ENCODE peak calls at places on chromosomes 11 and 22, in ten cellular contexts. K is Panc1, Z is left ventricle myocardium inferior, V is endodermal cell, B is IMR-90, Y is body of pancreas, L is cardiac muscle cell, J is adrenal gland, H is heart left ventricle, Q is lower lobe of right lung. G is an unnamed sample.

GRCh38 chr11:76807206-76807875 is 24.2 kb downstream of the TSKU start:
- DNase-seq in K (peak), Z (peak), V (peak), B (peak), Y (peak), L (peak), J (peak), H (peak), Q (peak), G (peak)

GRCh38 chr11:2521081-2521480 is 76.3 kb downstream of the KCNQ1 start:
- DNase-seq in K (no peak), Z (no peak), V (peak), B (no peak), Y (no peak), L (no peak), J (no peak), H (no peak), Q (peak), G (peak)

GRCh38 chr11:17423533-17424310 is 35.3 kb upstream of the KCNJ11 start:
- DNase-seq in K (no peak), Z (no peak), V (no peak), B (no peak), Y (peak), L (no peak), J (no peak), H (no peak), Q (peak), G (peak)

GRCh38 chr11:10973416-10973815 is 115.6 kb upstream of the ZBED5 start:
- DNase-seq in K (no peak), Z (no peak), V (no peak), B (no peak), Y (peak), L (no peak), J (no peak), H (no peak), Q (no peak), G (no peak)

GRCh38 chr11:134691985-134692384 is 279.9 kb upstream of the B3GAT1 start:
- DNase-seq in K (no peak), Z (no peak), V (no peak), B (peak), Y (no peak), L (no peak), J (no peak), H (no peak), Q (no peak), G (no peak)

GRCh38 chr22:41401781-41402648 is 20.3 kb downstream of the TEF start:
- DNase-seq in K (no peak), Z (peak), V (no peak), B (peak), Y (peak), L (peak), J (peak), H (peak), Q (peak), G (peak)

GRCh38 chr11:65428578-65429068 is 6.0 kb downstream of the NEAT1 start:
- DNase-seq in K (no peak), Z (no peak), V (no peak), B (no peak), Y (no peak), L (no peak), J (peak), H (no peak), Q (no peak), G (peak)

GRCh38 chr22:41656515-41656914 is 32.2 kb downstream of the SNU13 start:
- DNase-seq in K (no peak), Z (no peak), V (no peak), B (peak), Y (no peak), L (peak), J (peak), H (no peak), Q (no peak), G (no peak)

GRCh38 chr22:47379037-47379436 is 616.6 kb downstream of the TBC1D22A start:
- DNase-seq in K (no peak), Z (no peak), V (no peak), B (no peak), Y (no peak), L (no peak), J (no peak), H (no peak), Q (peak), G (no peak)

GRCh38 chr11:27076121-27076589 is 35.5 kb downstream of the BBOX1 start:
- DNase-seq in K (no peak), Z (no peak), V (peak), B (no peak), Y (no peak), L (no peak), J (no peak), H (no peak), Q (no peak), G (no peak)

GRCh38 chr11:45423475-45424081 is 137.4 kb upstream of the SYT13 start:
- DNase-seq in K (no peak), Z (no peak), V (no peak), B (no peak), Y (no peak), L (no peak), J (no peak), H (no peak), Q (no peak), G (no peak)

GRCh38 chr11:35859311-35859710 is 84.6 kb upstream of the LDLRAD3 start:
- DNase-seq in K (no peak), Z (no peak), V (no peak), B (peak), Y (no peak), L (peak), J (no peak), H (no peak), Q (no peak), G (no peak)

GRCh38 chr11:87035976-87036583 is 1.7 kb upstream of the TMEM135 start:
- DNase-seq in K (no peak), Z (no peak), V (no peak), B (no peak), Y (no peak), L (no peak), J (no peak), H (no peak), Q (no peak), G (no peak)

GRCh38 chr22:43996170-43996980 is 27.7 kb upstream of the PARVB start:
- DNase-seq in K (no peak), Z (peak), V (no peak), B (no peak), Y (peak), L (no peak), J (peak), H (peak), Q (peak), G (peak)

GRCh38 chr22:29325785-29326315 is 10.4 kb upstream of the RASL10A start:
- DNase-seq in K (no peak), Z (no peak), V (no peak), B (no peak), Y (no peak), L (no peak), J (no peak), H (peak), Q (no peak), G (no peak)

GRCh38 chr11:62842171-62842717 is 2.9 kb upstream of the WDR74 start:
- DNase-seq in K (no peak), Z (peak), V (peak), B (no peak), Y (no peak), L (peak), J (peak), H (peak), Q (peak), G (peak)

GRCh38 chr11:2580061-2580421 is 119.8 kb downstream of the KCNQ1OT1 start:
- DNase-seq in K (no peak), Z (peak), V (peak), B (no peak), Y (peak), L (no peak), J (peak), H (peak), Q (peak), G (peak)

GRCh38 chr11:112318661-112319060 is 58.0 kb upstream of the PLET1 start:
- DNase-seq in K (no peak), Z (no peak), V (no peak), B (no peak), Y (no peak), L (no peak), J (no peak), H (no peak), Q (no peak), G (no peak)

GRCh38 chr11:32428665-32429293 is 6.6 kb downstream of the WT1 start:
- DNase-seq in K (no peak), Z (no peak), V (no peak), B (no peak), Y (no peak), L (no peak), J (no peak), H (no peak), Q (no peak), G (no peak)
- H3K4me3 ChIP-seq in K (no peak), Z (no peak), V (no peak), B (no peak), Y (no peak), L (no peak), J (no peak), H (no peak), Q (no peak), G (no peak)

DNA sequence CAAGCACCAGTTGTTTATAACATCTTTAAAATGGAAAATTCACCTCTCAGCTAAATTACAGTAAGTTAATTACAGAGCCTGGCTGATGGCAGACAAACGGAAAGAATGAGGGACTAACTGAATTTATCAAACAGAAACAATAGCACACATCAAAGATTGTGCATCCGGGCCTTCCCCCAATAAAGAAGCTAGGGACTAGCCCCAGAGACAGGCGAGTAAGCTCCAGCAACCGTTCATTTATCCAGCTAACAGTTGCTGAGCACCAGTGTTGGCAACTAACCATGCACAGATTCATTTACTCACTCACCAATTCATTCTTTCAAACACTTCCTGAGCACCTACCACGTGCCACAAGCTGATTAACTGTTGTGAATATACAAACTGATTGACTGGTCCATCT is 51.2 kb downstream of the SMCO4 start:
- DNase-seq in K (no peak), Z (no peak), V (no peak), B (no peak), Y (no peak), L (no peak), J (no peak), H (no peak), Q (no peak), G (no peak)
- H3K27ac ChIP-seq in K (no peak), Z (no peak), V (no peak), B (no peak), Y (peak), L (peak), J (no peak), H (no peak), Q (no peak), G (peak)

GRCh38 chr11:3891751-3892150 is 36.3 kb downstream of the STIM1 start:
- DNase-seq in K (no peak), Z (no peak), V (no peak), B (no peak), Y (no peak), L (no peak), J (no peak), H (no peak), Q (no peak), G (no peak)

GRCh38 chr11:3893311-3893710 is 37.8 kb downstream of the STIM1 start:
- DNase-seq in K (no peak), Z (no peak), V (no peak), B (no peak), Y (no peak), L (no peak), J (no peak), H (no peak), Q (no peak), G (no peak)

GRCh38 chr11:3896644-3897043 is 41.2 kb downstream of the STIM1 start:
- DNase-seq in K (no peak), Z (no peak), V (no peak), B (no peak), Y (no peak), L (no peak), J (no peak), H (no peak), Q (no peak), G (no peak)

GRCh38 chr11:3892156-3892555 is 36.7 kb downstream of the STIM1 start:
- DNase-seq in K (no peak), Z (no peak), V (no peak), B (no peak), Y (no peak), L (no peak), J (no peak), H (no peak), Q (no peak), G (no peak)

GRCh38 chr11:3894128-3894731 is 38.8 kb downstream of the STIM1 start:
- DNase-seq in K (no peak), Z (peak), V (no peak), B (peak), Y (peak), L (peak), J (no peak), H (peak), Q (peak), G (no peak)
- H3K4me3 ChIP-seq in K (no peak), Z (no peak), V (no peak), B (no peak), Y (no peak), L (no peak), J (no peak), H (no peak), Q (no peak), G (no peak)

DNA sequence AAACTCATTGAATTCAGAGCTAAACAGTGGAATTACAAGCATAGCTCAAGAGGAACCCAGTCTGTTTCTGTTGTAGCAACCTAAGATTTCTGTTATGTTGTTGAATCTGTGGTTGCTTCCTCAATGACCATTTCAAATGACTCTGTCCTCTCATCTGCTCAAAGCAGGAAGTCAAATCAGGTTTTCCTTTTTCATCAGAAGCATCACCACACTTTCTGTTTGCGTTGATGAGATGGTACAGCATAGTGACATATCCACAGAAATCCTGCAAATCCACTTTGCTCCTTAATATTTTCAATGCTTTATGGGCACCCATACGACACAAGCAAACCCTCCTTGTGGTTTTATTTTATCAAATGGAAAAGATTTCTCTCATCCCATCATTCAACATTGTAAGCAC is 12.6 kb upstream of the UCP2 start:
- DNase-seq in K (no peak), Z (no peak), V (no peak), B (peak), Y (no peak), L (no peak), J (no peak), H (no peak), Q (no peak), G (no peak)
- H3K27ac ChIP-seq in K (no peak), Z (no peak), V (no peak), B (no peak), Y (no peak), L (no peak), J (no peak), H (no peak), Q (peak), G (no peak)

DNA sequence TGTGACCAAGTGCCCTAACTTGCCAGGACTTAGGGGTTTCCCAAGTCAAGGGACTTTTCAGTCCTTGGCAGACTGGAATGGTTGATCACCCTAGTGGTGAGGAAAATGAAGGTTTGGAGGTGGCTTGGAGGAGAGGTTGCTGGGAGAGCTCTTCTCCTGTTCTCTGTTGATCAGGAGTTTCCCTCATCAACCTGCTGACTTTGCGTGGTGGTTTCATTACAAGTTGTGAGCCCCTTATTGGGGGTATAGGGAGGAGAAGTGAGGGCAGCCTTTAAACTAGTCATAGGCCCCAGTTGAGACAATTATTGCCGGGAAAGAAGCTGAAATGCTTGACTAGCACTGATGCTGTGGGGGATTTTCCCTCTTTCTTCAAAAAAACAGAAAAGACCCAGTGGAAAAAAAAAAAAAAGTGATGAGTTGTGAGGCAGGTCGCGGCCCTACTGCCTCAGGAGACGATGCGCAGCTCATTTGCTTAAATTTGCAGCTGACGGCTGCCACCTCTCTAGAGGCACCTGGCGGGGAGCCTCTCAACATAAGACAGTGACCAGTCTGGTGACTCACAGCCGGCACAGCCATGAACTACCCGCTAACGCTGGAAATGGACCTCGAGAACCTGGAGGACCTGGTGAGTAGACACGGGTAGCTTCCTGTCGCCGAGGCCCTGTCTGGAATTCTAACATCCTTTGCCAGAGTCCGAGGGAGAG is at the start of gene CXCR5:
- DNase-seq in K (no peak), Z (no peak), V (peak), B (peak), Y (no peak), L (no peak), J (no peak), H (no peak), Q (no peak), G (no peak)
- H3K4me3 ChIP-seq in K (no peak), Z (no peak), V (no peak), B (no peak), Y (no peak), L (no peak), J (no peak), H (no peak), Q (no peak), G (no peak)

GRCh38 chr11:44388828-44389645 is 79.1 kb upstream of the ALX4 start:
- DNase-seq in K (no peak), Z (no peak), V (no peak), B (no peak), Y (no peak), L (no peak), J (no peak), H (no peak), Q (no peak), G (no peak)
- H3K27ac ChIP-seq in K (no peak), Z (no peak), V (no peak), B (no peak), Y (no peak), L (no peak), J (no peak), H (no peak), Q (no peak), G (no peak)